ENCODE peak calls at places on chromosomes 7 and 10, in seven cellular contexts. One of them, this sample, is unnamed.

GRCh38 chr10:128069351-128070051 is 56.7 kb downstream of the MKI67 start:
- DNase-seq in GM12865: peak
- DNase-seq in kidney: peak
- DNase-seq in progenitor cell of endocrine pancreas: peak
- DNase-seq in AG09319: peak
- DNase-seq in pancreas: peak
- DNase-seq in cardiac muscle cell: peak
- DNase-seq in this sample: peak

GRCh38 chr7:84231157-84231556 is 36.6 kb upstream of the SEMA3A start:
- DNase-seq in progenitor cell of endocrine pancreas: no peak
- DNase-seq in kidney: no peak
- DNase-seq in cardiac muscle cell: no peak
- DNase-seq in pancreas: no peak
- DNase-seq in GM12865: no peak
- DNase-seq in AG09319: no peak
- DNase-seq in this sample: no peak

GRCh38 chr10:123148414-123149161 is 652 bp downstream of the HMX2 start:
- DNase-seq in AG09319: no peak
- DNase-seq in cardiac muscle cell: no peak
- DNase-seq in pancreas: no peak
- DNase-seq in kidney: peak
- DNase-seq in progenitor cell of endocrine pancreas: no peak
- DNase-seq in GM12865: no peak
- DNase-seq in this sample: no peak

GRCh38 chr10:59006511-59007306 is 169.7 kb upstream of the PHYHIPL start:
- DNase-seq in AG09319: peak
- DNase-seq in pancreas: no peak
- DNase-seq in kidney: no peak
- DNase-seq in cardiac muscle cell: peak
- DNase-seq in GM12865: peak
- DNase-seq in progenitor cell of endocrine pancreas: no peak
- DNase-seq in this sample: peak

GRCh38 chr10:62610649-62611229 is 193.8 kb upstream of the ADO start:
- DNase-seq in pancreas: no peak
- DNase-seq in AG09319: no peak
- DNase-seq in kidney: peak
- DNase-seq in progenitor cell of endocrine pancreas: peak
- DNase-seq in cardiac muscle cell: peak
- DNase-seq in GM12865: peak
- DNase-seq in this sample: no peak

GRCh38 chr7:68892211-68892610 is 706.1 kb upstream of the AUTS2 start:
- DNase-seq in GM12865: no peak
- DNase-seq in kidney: no peak
- DNase-seq in AG09319: no peak
- DNase-seq in progenitor cell of endocrine pancreas: no peak
- DNase-seq in pancreas: no peak
- DNase-seq in cardiac muscle cell: no peak
- DNase-seq in this sample: no peak

GRCh38 chr7:611281-611810 is 91.7 kb upstream of the PDGFA start:
- DNase-seq in kidney: peak
- DNase-seq in progenitor cell of endocrine pancreas: no peak
- DNase-seq in AG09319: no peak
- DNase-seq in GM12865: no peak
- DNase-seq in cardiac muscle cell: no peak
- DNase-seq in pancreas: no peak
- DNase-seq in this sample: peak

GRCh38 chr10:106897631-106898161 is 266.8 kb downstream of the SORCS1 start:
- DNase-seq in AG09319: no peak
- DNase-seq in GM12865: no peak
- DNase-seq in cardiac muscle cell: no peak
- DNase-seq in kidney: no peak
- DNase-seq in progenitor cell of endocrine pancreas: no peak
- DNase-seq in pancreas: no peak
- DNase-seq in this sample: no peak

GRCh38 chr10:26755443-26755903 is 58.0 kb downstream of the PDSS1 start:
- DNase-seq in progenitor cell of endocrine pancreas: no peak
- DNase-seq in AG09319: no peak
- DNase-seq in pancreas: no peak
- DNase-seq in kidney: no peak
- DNase-seq in cardiac muscle cell: peak
- DNase-seq in GM12865: peak
- DNase-seq in this sample: peak

GRCh38 chr10:130179640-130180039 is 43.4 kb downstream of the GLRX3 start:
- DNase-seq in AG09319: peak
- DNase-seq in pancreas: no peak
- DNase-seq in progenitor cell of endocrine pancreas: no peak
- DNase-seq in GM12865: peak
- DNase-seq in kidney: no peak
- DNase-seq in cardiac muscle cell: peak
- DNase-seq in this sample: peak

GRCh38 chr7:112765105-112765504 is 25.1 kb downstream of the TMEM168 start:
- DNase-seq in cardiac muscle cell: no peak
- DNase-seq in kidney: no peak
- DNase-seq in pancreas: no peak
- DNase-seq in AG09319: no peak
- DNase-seq in progenitor cell of endocrine pancreas: no peak
- DNase-seq in GM12865: no peak
- DNase-seq in this sample: no peak

GRCh38 chr7:116030626-116031276 is at the start of gene TFEC:
- DNase-seq in pancreas: no peak
- DNase-seq in kidney: no peak
- DNase-seq in cardiac muscle cell: peak
- DNase-seq in AG09319: no peak
- DNase-seq in GM12865: no peak
- DNase-seq in progenitor cell of endocrine pancreas: no peak
- DNase-seq in this sample: no peak

DNA sequence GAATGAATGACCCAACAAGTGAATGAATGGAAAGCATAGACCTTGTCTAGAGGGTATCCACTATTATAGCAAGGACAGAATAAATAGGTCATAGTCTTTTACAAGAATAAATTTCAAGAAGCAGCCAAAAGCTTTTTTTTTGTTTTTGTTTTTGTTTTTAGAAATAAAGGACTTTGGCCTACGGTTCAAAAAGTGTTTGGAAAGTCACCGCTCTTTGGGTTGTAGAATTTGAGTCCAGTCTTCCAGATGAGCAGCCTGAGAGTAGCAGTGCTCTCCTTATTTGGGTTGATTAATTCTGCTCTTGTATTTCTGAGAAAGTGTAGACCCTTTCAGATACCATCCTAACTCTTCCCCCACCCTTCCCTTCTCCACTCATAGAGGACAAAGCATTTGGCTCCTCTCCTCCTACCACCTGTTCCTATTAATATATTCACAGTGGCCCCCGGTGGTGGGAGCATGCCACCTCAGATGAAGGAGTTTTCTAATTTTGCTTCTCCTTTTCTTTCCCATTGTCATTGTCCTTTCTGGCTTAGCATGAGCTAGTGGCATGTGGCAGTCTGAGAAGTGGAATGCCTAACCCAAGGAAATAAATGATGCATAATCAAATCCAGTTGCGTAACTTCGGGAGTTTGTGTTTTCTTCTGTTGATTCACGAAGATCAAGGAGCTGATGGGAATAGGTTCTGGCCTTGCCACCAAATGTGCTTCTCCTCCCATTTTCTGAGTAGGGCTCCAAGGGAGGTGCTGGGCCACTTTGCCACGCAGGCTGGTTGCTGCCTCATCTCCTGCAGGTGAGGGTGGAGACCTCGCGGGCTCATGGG is 114.7 kb downstream of the CHN2 start:
- DNase-seq in pancreas: no peak
- DNase-seq in cardiac muscle cell: peak
- DNase-seq in GM12865: no peak
- DNase-seq in progenitor cell of endocrine pancreas: no peak
- DNase-seq in kidney: no peak
- DNase-seq in AG09319: no peak
- DNase-seq in this sample: no peak
- TF ChIP-seq CTCF in pancreas: no peak
- TF ChIP-seq CTCF in cardiac muscle cell: peak
- TF ChIP-seq CTCF in GM12865: no peak
- TF ChIP-seq CTCF in progenitor cell of endocrine pancreas: no peak
- TF ChIP-seq CTCF in kidney: no peak
- TF ChIP-seq CTCF in AG09319: no peak
- TF ChIP-seq CTCF in this sample: peak

GRCh38 chr7:3301831-3302618 is 973 bp downstream of the SDK1 start:
- DNase-seq in kidney: no peak
- DNase-seq in AG09319: no peak
- DNase-seq in pancreas: peak
- DNase-seq in cardiac muscle cell: peak
- DNase-seq in GM12865: no peak
- DNase-seq in progenitor cell of endocrine pancreas: peak
- DNase-seq in this sample: no peak
- TF ChIP-seq CTCF in kidney: no peak
- TF ChIP-seq CTCF in AG09319: peak
- TF ChIP-seq CTCF in pancreas: no peak
- TF ChIP-seq CTCF in cardiac muscle cell: peak
- TF ChIP-seq CTCF in GM12865: no peak
- TF ChIP-seq CTCF in progenitor cell of endocrine pancreas: peak
- TF ChIP-seq CTCF in this sample: no peak

DNA sequence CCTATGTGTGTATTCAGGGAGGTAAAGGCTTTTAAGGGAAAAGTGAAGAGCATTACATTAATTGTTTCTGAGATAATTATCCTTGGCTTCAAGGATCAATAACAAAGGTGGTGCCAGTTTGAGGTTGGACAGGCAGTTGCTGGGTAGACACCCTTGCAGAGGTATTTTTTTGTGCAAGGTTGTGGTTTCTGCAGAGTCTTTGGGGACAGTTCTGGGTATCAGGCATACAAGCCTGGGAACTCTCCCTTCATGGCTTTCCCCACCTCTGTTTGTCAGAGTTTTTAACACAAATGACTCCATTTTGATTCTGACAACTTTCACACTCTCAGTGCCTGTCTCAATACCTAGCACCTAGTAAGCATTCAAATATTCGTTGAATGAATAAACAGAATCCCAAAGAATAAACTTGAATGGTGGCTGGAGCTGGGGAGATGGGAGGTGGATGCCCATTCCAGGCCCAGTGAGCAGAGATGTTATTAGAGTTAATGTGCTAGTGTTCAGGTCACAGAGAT is 7.4 kb upstream of the OSBPL3 start:
- DNase-seq in GM12865: no peak
- DNase-seq in pancreas: no peak
- DNase-seq in AG09319: no peak
- DNase-seq in cardiac muscle cell: no peak
- DNase-seq in progenitor cell of endocrine pancreas: no peak
- DNase-seq in kidney: no peak
- DNase-seq in this sample: no peak
- TF ChIP-seq CTCF in GM12865: no peak
- TF ChIP-seq CTCF in pancreas: no peak
- TF ChIP-seq CTCF in AG09319: no peak
- TF ChIP-seq CTCF in cardiac muscle cell: no peak
- TF ChIP-seq CTCF in progenitor cell of endocrine pancreas: no peak
- TF ChIP-seq CTCF in kidney: no peak
- TF ChIP-seq CTCF in this sample: no peak

GRCh38 chr7:122886357-122887081 is at the start of gene CADPS2:
- DNase-seq in cardiac muscle cell: peak
- DNase-seq in AG09319: peak
- DNase-seq in GM12865: peak
- DNase-seq in kidney: peak
- DNase-seq in pancreas: peak
- DNase-seq in progenitor cell of endocrine pancreas: peak
- DNase-seq in this sample: no peak
- TF ChIP-seq CTCF in cardiac muscle cell: peak
- TF ChIP-seq CTCF in AG09319: peak
- TF ChIP-seq CTCF in GM12865: no peak
- TF ChIP-seq CTCF in kidney: peak
- TF ChIP-seq CTCF in pancreas: no peak
- TF ChIP-seq CTCF in progenitor cell of endocrine pancreas: peak
- TF ChIP-seq CTCF in this sample: no peak

GRCh38 chr10:79505771-79506351 is 6.5 kb upstream of the EIF5AL1 start:
- DNase-seq in kidney: no peak
- DNase-seq in progenitor cell of endocrine pancreas: no peak
- DNase-seq in cardiac muscle cell: no peak
- DNase-seq in AG09319: no peak
- DNase-seq in pancreas: no peak
- DNase-seq in GM12865: peak
- DNase-seq in this sample: no peak

GRCh38 chr10:79507436-79508167 is 4.7 kb upstream of the EIF5AL1 start:
- DNase-seq in kidney: no peak
- DNase-seq in cardiac muscle cell: no peak
- DNase-seq in GM12865: no peak
- DNase-seq in pancreas: no peak
- DNase-seq in progenitor cell of endocrine pancreas: no peak
- DNase-seq in AG09319: no peak
- DNase-seq in this sample: no peak

GRCh38 chr10:79496896-79497295 is 15.4 kb upstream of the EIF5AL1 start:
- DNase-seq in cardiac muscle cell: no peak
- DNase-seq in GM12865: no peak
- DNase-seq in kidney: no peak
- DNase-seq in progenitor cell of endocrine pancreas: no peak
- DNase-seq in pancreas: no peak
- DNase-seq in AG09319: no peak
- DNase-seq in this sample: no peak

GRCh38 chr10:79498431-79498830 is 13.9 kb upstream of the EIF5AL1 start:
- DNase-seq in cardiac muscle cell: no peak
- DNase-seq in pancreas: no peak
- DNase-seq in GM12865: no peak
- DNase-seq in AG09319: no peak
- DNase-seq in kidney: no peak
- DNase-seq in progenitor cell of endocrine pancreas: no peak
- DNase-seq in this sample: no peak

DNA sequence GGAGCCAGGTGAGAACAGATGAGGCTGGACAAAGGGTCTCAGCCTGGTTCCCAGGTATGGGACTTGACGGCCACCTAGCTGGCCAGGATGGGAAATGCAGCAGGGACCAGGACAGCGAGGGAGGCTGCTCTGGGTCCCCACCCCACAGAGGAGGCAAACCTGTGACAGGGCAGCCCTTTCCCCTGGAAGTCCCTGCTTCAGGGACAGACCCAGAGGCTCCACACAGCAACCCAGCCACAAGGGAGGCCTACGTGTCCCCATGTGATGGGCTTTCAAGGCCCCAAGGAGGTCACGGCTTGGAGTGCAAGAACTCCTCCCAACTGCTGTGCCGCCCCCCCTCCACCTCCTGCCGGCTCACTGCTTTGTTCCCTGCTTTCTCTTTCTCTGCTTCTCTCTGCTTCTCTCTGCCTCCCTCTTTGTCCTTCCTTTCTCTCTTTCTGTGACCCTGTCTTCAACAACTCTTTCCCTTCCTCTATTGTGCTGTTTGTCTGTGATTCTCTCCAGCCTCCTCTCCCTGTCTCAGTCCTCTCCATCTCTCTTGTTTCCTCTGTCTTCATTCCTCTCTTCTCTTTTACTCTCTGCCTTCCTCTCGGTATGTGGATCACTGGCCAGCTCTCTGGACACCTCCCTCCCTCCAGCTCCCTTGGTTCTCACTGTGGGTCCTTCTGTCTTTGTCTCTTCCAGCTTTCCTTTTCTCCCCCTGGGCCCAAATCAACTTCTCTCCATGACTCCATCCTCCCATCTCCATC is 9.6 kb upstream of the EIF5AL1 start:
- DNase-seq in GM12865: no peak
- DNase-seq in cardiac muscle cell: peak
- DNase-seq in pancreas: peak
- DNase-seq in kidney: no peak
- DNase-seq in AG09319: no peak
- DNase-seq in progenitor cell of endocrine pancreas: peak
- DNase-seq in this sample: no peak
- TF ChIP-seq CTCF in GM12865: peak
- TF ChIP-seq CTCF in cardiac muscle cell: peak
- TF ChIP-seq CTCF in pancreas: no peak
- TF ChIP-seq CTCF in kidney: no peak
- TF ChIP-seq CTCF in AG09319: peak
- TF ChIP-seq CTCF in progenitor cell of endocrine pancreas: peak
- TF ChIP-seq CTCF in this sample: peak

This sample was measured in HFF-Myc.